ENCODE peak calls at places on chromosomes 6 and 20, in four cellular contexts. L, E, A and I are unnamed samples.

GRCh38 chr20:63790572-63791168 is 40.4 kb downstream of the ZBTB46 start:
- DNase-seq in L (no peak), E (no peak), A (no peak), I (no peak)

GRCh38 chr20:825710-826421 is 7.6 kb upstream of the FAM110A start:
- DNase-seq in L (no peak), E (no peak), A (no peak), I (no peak)

GRCh38 chr20:36848078-36848660 is 27.8 kb upstream of the TLDC2 start:
- DNase-seq in L (peak; percentile 46), E (no peak), A (no peak), I (no peak)

GRCh38 chr6:98847767-98848538 is 13.6 kb downstream of the POU3F2 start:
- DNase-seq in L (no peak), E (no peak), A (no peak), I (no peak)

GRCh38 chr6:160121558-160121957 is at the start of gene SLC22A1:
- DNase-seq in L (no peak), E (no peak), A (no peak), I (no peak)

GRCh38 chr6:155448823-155449789 is 6.5 kb downstream of the NOX3 start:
- DNase-seq in L (peak; percentile 48), E (peak; percentile 50), A (no peak), I (no peak)

GRCh38 chr20:51910202-51911050 is 108.1 kb upstream of the SALL4 start:
- DNase-seq in L (peak; percentile 49), E (peak; percentile 36), A (no peak), I (peak; percentile 65)

GRCh38 chr6:39166189-39166917 is 51.4 kb upstream of the SAYSD1 start:
- DNase-seq in L (peak; percentile 48), E (peak; percentile 89), A (peak; percentile 52), I (no peak)

GRCh38 chr20:37376791-37377190 is 30.9 kb downstream of the SRC start:
- DNase-seq in L (no peak), E (no peak), A (no peak), I (no peak)

GRCh38 chr20:13930246-13930645 is 60.2 kb downstream of the SEL1L2 start:
- DNase-seq in L (no peak), E (no peak), A (no peak), I (no peak)

GRCh38 chr20:49676581-49677291 is 36.9 kb downstream of the B4GALT5 start:
- DNase-seq in L (peak; percentile 45), E (no peak), A (no peak), I (no peak)

GRCh38 chr20:10200329-10200728 is 18.3 kb upstream of the SNAP25 start:
- DNase-seq in L (no peak), E (no peak), A (no peak), I (no peak)

GRCh38 chr20:297925-298754 is 770 bp downstream of the ZCCHC3 start:
- DNase-seq in L (peak; percentile 70), E (peak; percentile 65), A (no peak), I (no peak)

GRCh38 chr6:151448623-151449022 is 3.3 kb downstream of the RMND1 start:
- DNase-seq in L (no peak), E (no peak), A (no peak), I (no peak)

GRCh38 chr20:48791666-48792071 is 36.1 kb downstream of the PREX1 start:
- DNase-seq in L (peak; percentile 83), E (no peak), A (no peak), I (no peak)

GRCh38 chr20:64041781-64042771 is 6.1 kb downstream of the C20orf204 start:
- DNase-seq in L (peak; percentile 73), E (no peak), A (no peak), I (no peak)

GRCh38 chr6:163085426-163085825 is 329.1 kb upstream of the QKI start:
- DNase-seq in L (no peak), E (no peak), A (no peak), I (no peak)

GRCh38 chr20:46283426-46283825 is 24.9 kb downstream of the CDH22 start:
- DNase-seq in L (no peak), E (no peak), A (no peak), I (no peak)

GRCh38 chr20:51712501-51713212 is 55.5 kb downstream of the ATP9A start:
- DNase-seq in L (peak; percentile 23), E (peak; percentile 35), A (peak; percentile 15), I (no peak)

GRCh38 chr6:44363377-44363926 is 21.0 kb downstream of the SPATS1 start:
- DNase-seq in L (no peak), E (no peak), A (no peak), I (no peak)

GRCh38 chr20:35657271-35657670 is 7.4 kb downstream of the CPNE1 start:
- DNase-seq in L (no peak), E (no peak), A (no peak), I (no peak)

GRCh38 chr6:144013486-144013909 is 5.4 kb upstream of the PLAGL1 start:
- DNase-seq in L (peak; percentile 77), E (peak; percentile 66), A (peak; percentile 73), I (peak; percentile 20)

GRCh38 chr20:22060610-22061009 is 355.1 kb downstream of the PAX1 start:
- DNase-seq in L (no peak), E (no peak), A (no peak), I (no peak)

GRCh38 chr6:166435574-166435973 is 52.8 kb upstream of the MPC1 start:
- DNase-seq in L (no peak), E (peak; percentile 71), A (no peak), I (no peak)

GRCh38 chr6:89359561-89359960 is 7.0 kb upstream of the UBE2J1 start:
- DNase-seq in L (no peak), E (no peak), A (no peak), I (no peak)

GRCh38 chr6:11253594-11253993 is 21.1 kb upstream of the NEDD9 start:
- DNase-seq in L (no peak), E (no peak), A (no peak), I (no peak)

GRCh38 chr20:47142782-47143170 is 213.7 kb downstream of the ZMYND8 start:
- DNase-seq in L (no peak), E (no peak), A (no peak), I (no peak)

GRCh38 chr6:138722425-138723371 is 50.9 kb upstream of the CCDC28A start:
- DNase-seq in L (peak; percentile 69), E (no peak), A (peak; percentile 92), I (peak; percentile 12)
- H3K27ac ChIP-seq in L (peak overlapping the region; percentile 62), E (no peak overlapping the region), A (peak overlapping the region; percentile 53), I (peak overlapping the region; percentile 61)

GRCh38 chr6:33410711-33411631 is at the start of gene PHF1:
- DNase-seq in L (peak; percentile 46), E (peak; percentile 94), A (peak; percentile 60), I (no peak)
- TF ChIP-seq POLR2AphosphoS5 in L (no peak), E (peak; percentile 6), A (no peak), I (peak; percentile 52)

GRCh38 chr20:32463642-32464400 is 105.7 kb downstream of the ASXL1 start:
- DNase-seq in L (no peak), E (no peak), A (no peak), I (no peak)
- H3K9ac ChIP-seq in L (no peak overlapping the region), E (no peak overlapping the region), A (no peak overlapping the region), I (no peak overlapping the region)

GRCh38 chr20:32278199-32278643 is 770 bp downstream of the KIF3B start:
- DNase-seq in L (peak; percentile 2), E (no peak), A (no peak), I (no peak)
- H3K27ac ChIP-seq in L (peak overlapping the region; percentile 71), E (peak overlapping the region; percentile 13), A (no peak overlapping the region), I (no peak overlapping the region)